ENCODE peak calls at places on chromosomes 4 and X, in nine cellular contexts. L is posterior vena cava; O is pulmonary artery endothelial cell; F is HFF-Myc; X is effector memory CD4-positive, alpha-beta T cell; I is heart left ventricle; V is activated CD4-positive, alpha-beta T cell treated with anti-CD3 and anti-CD28 coated beads, Interleukin-2, amount 10 ng/mL, durations not matched to agents 7 days and 5 days; P is adipocyte; A is T-cell. D is an unnamed sample.

GRCh38 chrX:3815896-3816664 is 102.6 kb upstream of the PRKX start:
- DNase-seq in L (peak), O (no peak), F (no peak), X (no peak), I (peak), V (peak), P (peak), A (peak), D (peak)

GRCh38 chr4:78426972-78427371 is 124.6 kb upstream of the ANXA3 start:
- DNase-seq in L (no peak), O (no peak), F (no peak), X (no peak), I (no peak), V (no peak), P (no peak), A (no peak), D (no peak)

GRCh38 chrX:47384502-47384901 is 14.1 kb downstream of the ZNF157 start:
- DNase-seq in L (no peak), O (no peak), F (peak), X (peak), I (peak), V (peak), P (peak), A (peak), D (peak)

GRCh38 chr4:139808381-139809206 is 143.0 kb downstream of the MGST2 start:
- DNase-seq in L (no peak), O (no peak), F (no peak), X (no peak), I (no peak), V (no peak), P (no peak), A (no peak), D (no peak)

GRCh38 chrX:131830400-131831184 is 192.5 kb upstream of the STK26 start:
- DNase-seq in L (peak), O (peak), F (no peak), X (peak), I (peak), V (peak), P (peak), A (peak), D (peak)

GRCh38 chrX:50707955-50708694 is 105.9 kb downstream of the SHROOM4 start:
- DNase-seq in L (no peak), O (no peak), F (no peak), X (no peak), I (no peak), V (no peak), P (peak), A (no peak), D (no peak)

GRCh38 chr4:89897867-89898266 is 3.2 kb downstream of the MMRN1 start:
- DNase-seq in L (no peak), O (no peak), F (no peak), X (no peak), I (no peak), V (no peak), P (no peak), A (no peak), D (no peak)

GRCh38 chr4:2732526-2732925 is 23.6 kb downstream of the TNIP2 start:
- DNase-seq in L (peak), O (no peak), F (no peak), X (no peak), I (no peak), V (no peak), P (no peak), A (no peak), D (no peak)

GRCh38 chr4:7226993-7227392 is 34.7 kb downstream of the SORCS2 start:
- DNase-seq in L (no peak), O (no peak), F (no peak), X (no peak), I (no peak), V (no peak), P (no peak), A (no peak), D (no peak)

GRCh38 chrX:52574416-52575275 is 57.8 kb upstream of the XAGE1B start:
- DNase-seq in L (no peak), O (peak), F (peak), X (peak), I (no peak), V (peak), P (peak), A (peak), D (no peak)

GRCh38 chr4:6343950-6344408 is 74.3 kb downstream of the WFS1 start:
- DNase-seq in L (peak), O (no peak), F (no peak), X (no peak), I (no peak), V (no peak), P (peak), A (no peak), D (no peak)

GRCh38 chrX:1453390-1453783 is 678 bp upstream of the ASMTL start:
- DNase-seq in L (no peak), O (no peak), F (no peak), X (peak), I (no peak), V (no peak), P (no peak), A (peak), D (no peak)